ENCODE peak calls at places on chromosomes 2 and 18, in nine cellular contexts. M is activated CD8-positive, alpha-beta T cell treated with anti-CD3 and anti-CD28 coated beads for 36 hours; F is Peyer's patch; H is transverse colon; N is fibroblast of lung; P is DND-41; B is tibial nerve; E is heart left ventricle; V is pancreas. K is an unnamed sample.

GRCh38 chr2:36512705-36513104 is 85.3 kb downstream of the FEZ2 start:
- DNase-seq in M (no peak), F (no peak), H (no peak), N (no peak), P (no peak), B (no peak), E (no peak), V (no peak), K (no peak)

GRCh38 chr2:119638891-119639539 is 40.0 kb upstream of the TMEM177 start:
- DNase-seq in M (no peak), F (no peak), H (no peak), N (peak), P (no peak), B (no peak), E (no peak), V (no peak), K (no peak)

GRCh38 chr2:205058409-205058808 is 513.1 kb downstream of the PARD3B start:
- DNase-seq in M (no peak), F (no peak), H (no peak), N (peak), P (no peak), B (no peak), E (no peak), V (no peak), K (no peak)

GRCh38 chr2:72103690-72104089 is 44.0 kb downstream of the CYP26B1 start:
- DNase-seq in M (no peak), F (no peak), H (no peak), N (no peak), P (no peak), B (no peak), E (no peak), V (no peak), K (no peak)

GRCh38 chr2:79972661-79973060 is 331.9 kb downstream of the LRRTM1 start:
- DNase-seq in M (no peak), F (no peak), H (no peak), N (no peak), P (no peak), B (no peak), E (no peak), V (no peak), K (no peak)

GRCh38 chr18:28115149-28115550 is 61.8 kb downstream of the CDH2 start:
- DNase-seq in M (no peak), F (no peak), H (no peak), N (peak), P (no peak), B (no peak), E (no peak), V (no peak), K (peak)

GRCh38 chr18:43271593-43272432 is 5.5 kb downstream of the SYT4 start:
- DNase-seq in M (peak), F (no peak), H (no peak), N (peak), P (peak), B (no peak), E (no peak), V (no peak), K (peak)

GRCh38 chr2:134375935-134376334 is 122.1 kb downstream of the MGAT5 start:
- DNase-seq in M (no peak), F (no peak), H (peak), N (peak), P (no peak), B (peak), E (no peak), V (peak), K (peak)

GRCh38 chr2:197705143-197705911 is at the start of gene MARS2:
- DNase-seq in M (peak), F (peak), H (peak), N (peak), P (peak), B (peak), E (peak), V (peak), K (peak)

GRCh38 chr2:236663267-236663666 is 93.6 kb downstream of the ACKR3 start:
- DNase-seq in M (no peak), F (no peak), H (peak), N (peak), P (no peak), B (peak), E (peak), V (peak), K (no peak)

GRCh38 chr2:230319211-230319862 is 7.7 kb upstream of the SP140L start:
- DNase-seq in M (peak), F (no peak), H (peak), N (no peak), P (peak), B (no peak), E (no peak), V (no peak), K (no peak)

GRCh38 chr18:2881490-2882195 is 34.8 kb downstream of the EMILIN2 start:
- DNase-seq in M (peak), F (no peak), H (peak), N (peak), P (no peak), B (peak), E (peak), V (no peak), K (no peak)

GRCh38 chr2:21930224-21930623 is 806.5 kb downstream of the TDRD15 start:
- DNase-seq in M (no peak), F (no peak), H (no peak), N (no peak), P (no peak), B (no peak), E (no peak), V (no peak), K (no peak)

GRCh38 chr18:8744656-8745055 is 39.3 kb downstream of the MTCL1 start:
- DNase-seq in M (peak), F (no peak), H (no peak), N (no peak), P (peak), B (no peak), E (no peak), V (no peak), K (no peak)

GRCh38 chr18:5370332-5370731 is 74.8 kb upstream of the ZBTB14 start:
- DNase-seq in M (no peak), F (no peak), H (no peak), N (peak), P (no peak), B (no peak), E (no peak), V (no peak), K (no peak)

GRCh38 chr2:62467475-62468321 is 38.3 kb downstream of the TMEM17 start:
- DNase-seq in M (no peak), F (no peak), H (no peak), N (peak), P (no peak), B (peak), E (peak), V (no peak), K (no peak)

GRCh38 chr2:158756976-158757375 is 38.1 kb upstream of the DAPL1 start:
- DNase-seq in M (peak), F (no peak), H (no peak), N (no peak), P (no peak), B (no peak), E (no peak), V (no peak), K (no peak)

GRCh38 chr2:7670905-7671304 is 753.7 kb downstream of the RNF144A start:
- DNase-seq in M (no peak), F (no peak), H (no peak), N (no peak), P (no peak), B (no peak), E (no peak), V (no peak), K (no peak)

GRCh38 chr2:10457846-10458563 is 9.9 kb upstream of the ODC1 start:
- DNase-seq in M (no peak), F (no peak), H (no peak), N (peak), P (no peak), B (no peak), E (no peak), V (no peak), K (no peak)

GRCh38 chr2:3001595-3002184 is 375.9 kb downstream of the EIPR1 start:
- DNase-seq in M (no peak), F (no peak), H (no peak), N (no peak), P (no peak), B (no peak), E (no peak), V (peak), K (peak)

GRCh38 chr2:151945186-151945585 is 117.0 kb upstream of the ARL5A start:
- DNase-seq in M (no peak), F (no peak), H (no peak), N (no peak), P (no peak), B (no peak), E (no peak), V (no peak), K (no peak)

GRCh38 chr18:39421319-39421718 is 1855.7 kb upstream of the CELF4 start:
- DNase-seq in M (no peak), F (no peak), H (no peak), N (no peak), P (no peak), B (no peak), E (no peak), V (no peak), K (no peak)

GRCh38 chr2:5409925-5410360 is 282.2 kb upstream of the SOX11 start:
- DNase-seq in M (no peak), F (no peak), H (no peak), N (no peak), P (no peak), B (no peak), E (no peak), V (no peak), K (no peak)

GRCh38 chr2:139790807-139791206 is 1010.6 kb upstream of the NXPH2 start:
- DNase-seq in M (no peak), F (no peak), H (no peak), N (peak), P (no peak), B (no peak), E (no peak), V (no peak), K (no peak)

GRCh38 chr2:46262248-46262938 is 34.8 kb upstream of the EPAS1 start:
- DNase-seq in M (no peak), F (no peak), H (no peak), N (no peak), P (no peak), B (no peak), E (no peak), V (no peak), K (no peak)

GRCh38 chr2:12721571-12722444 is 5.1 kb downstream of the TRIB2 start:
- DNase-seq in M (peak), F (no peak), H (no peak), N (no peak), P (no peak), B (no peak), E (no peak), V (no peak), K (no peak)

GRCh38 chr18:77671456-77672167 is 422.0 kb downstream of the GALR1 start:
- DNase-seq in M (no peak), F (no peak), H (no peak), N (no peak), P (no peak), B (no peak), E (no peak), V (no peak), K (no peak)

GRCh38 chr2:173064231-173064805 is 11.3 kb upstream of the MAP3K20 start:
- DNase-seq in M (no peak), F (no peak), H (no peak), N (peak), P (no peak), B (no peak), E (no peak), V (no peak), K (no peak)

GRCh38 chr2:99697811-99698568 is 208.2 kb upstream of the REV1 start:
- DNase-seq in M (no peak), F (no peak), H (no peak), N (peak), P (no peak), B (no peak), E (peak), V (no peak), K (no peak)

GRCh38 chr2:227310756-227311110 is 14.3 kb upstream of the MFF start:
- DNase-seq in M (no peak), F (no peak), H (no peak), N (no peak), P (no peak), B (no peak), E (no peak), V (no peak), K (peak)

GRCh38 chr2:76194376-76194775 is 483.7 kb upstream of the GCFC2 start:
- DNase-seq in M (no peak), F (no peak), H (no peak), N (no peak), P (no peak), B (no peak), E (no peak), V (peak), K (no peak)

GRCh38 chr2:21155365-21156136 is 31.8 kb downstream of the TDRD15 start:
- DNase-seq in M (no peak), F (no peak), H (no peak), N (no peak), P (no peak), B (no peak), E (no peak), V (no peak), K (peak)

GRCh38 chr2:142140434-142140845 is 9.6 kb upstream of the LRP1B start:
- DNase-seq in M (no peak), F (no peak), H (no peak), N (peak), P (no peak), B (no peak), E (no peak), V (no peak), K (no peak)
- TF ChIP-seq CTCF in M (no peak), F (peak), H (peak), N (peak), P (peak), B (peak), E (peak), V (no peak), K (peak)

GRCh38 chr2:42073739-42074138 is 25.9 kb downstream of the PKDCC start:
- DNase-seq in M (no peak), F (no peak), H (no peak), N (peak), P (no peak), B (no peak), E (no peak), V (no peak), K (no peak)

GRCh38 chr2:42077343-42077742 is 29.5 kb downstream of the PKDCC start:
- DNase-seq in M (no peak), F (no peak), H (no peak), N (no peak), P (no peak), B (no peak), E (no peak), V (no peak), K (no peak)

GRCh38 chr2:42072349-42073118 is 24.7 kb downstream of the PKDCC start:
- DNase-seq in M (no peak), F (peak), H (peak), N (peak), P (no peak), B (peak), E (peak), V (no peak), K (no peak)

GRCh38 chr2:42076357-42076921 is 28.6 kb downstream of the PKDCC start:
- DNase-seq in M (no peak), F (no peak), H (no peak), N (no peak), P (no peak), B (no peak), E (no peak), V (no peak), K (peak)

DNA sequence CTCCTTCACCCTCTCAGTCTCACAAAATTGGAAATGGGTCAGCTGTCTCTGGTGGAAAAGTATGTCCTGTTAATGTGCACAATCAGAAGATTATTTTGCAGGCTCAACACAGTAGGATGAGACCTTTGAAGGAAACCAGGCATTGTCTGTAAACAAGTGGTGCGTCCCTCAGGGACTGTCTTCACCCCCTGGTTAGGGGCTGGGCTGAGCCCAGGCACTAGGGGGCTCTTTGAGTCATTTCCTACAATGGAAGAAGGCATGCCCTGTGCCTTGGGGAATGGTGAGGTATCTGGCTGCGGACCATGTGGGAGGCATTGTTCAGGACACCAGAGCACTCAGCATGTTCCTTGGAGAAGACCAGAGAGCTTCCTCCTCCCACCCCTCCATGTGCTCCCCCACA is 26.8 kb downstream of the PKDCC start:
- DNase-seq in M (no peak), F (no peak), H (no peak), N (no peak), P (no peak), B (no peak), E (no peak), V (no peak), K (no peak)
- TF ChIP-seq CTCF in M (no peak), F (no peak), H (no peak), N (no peak), P (peak), B (no peak), E (no peak), V (no peak), K (no peak)

DNA sequence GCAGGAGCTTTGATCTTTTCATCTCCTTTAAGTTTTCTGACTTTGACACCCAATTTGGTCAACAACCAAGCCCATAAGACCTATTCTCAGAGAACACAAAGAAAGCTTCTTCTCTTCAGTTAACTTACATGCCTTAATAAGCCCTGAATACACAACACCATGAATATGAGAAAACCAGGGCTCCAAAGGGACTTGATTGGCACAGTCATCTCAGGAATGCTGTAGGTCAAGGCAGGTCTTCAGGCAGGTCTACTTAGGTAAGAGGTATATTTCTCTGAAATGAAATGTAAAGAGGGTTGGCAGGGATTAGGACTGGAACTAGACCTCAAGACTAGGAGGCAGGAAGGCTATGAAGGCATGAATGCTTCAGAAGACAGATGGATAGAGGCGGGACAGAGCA is 24.4 kb upstream of the EIF2AK3 start:
- DNase-seq in M (no peak), F (no peak), H (no peak), N (no peak), P (no peak), B (no peak), E (no peak), V (no peak), K (no peak)
- TF ChIP-seq CTCF in M (no peak), F (no peak), H (no peak), N (no peak), P (no peak), B (no peak), E (no peak), V (no peak), K (no peak)

DNA sequence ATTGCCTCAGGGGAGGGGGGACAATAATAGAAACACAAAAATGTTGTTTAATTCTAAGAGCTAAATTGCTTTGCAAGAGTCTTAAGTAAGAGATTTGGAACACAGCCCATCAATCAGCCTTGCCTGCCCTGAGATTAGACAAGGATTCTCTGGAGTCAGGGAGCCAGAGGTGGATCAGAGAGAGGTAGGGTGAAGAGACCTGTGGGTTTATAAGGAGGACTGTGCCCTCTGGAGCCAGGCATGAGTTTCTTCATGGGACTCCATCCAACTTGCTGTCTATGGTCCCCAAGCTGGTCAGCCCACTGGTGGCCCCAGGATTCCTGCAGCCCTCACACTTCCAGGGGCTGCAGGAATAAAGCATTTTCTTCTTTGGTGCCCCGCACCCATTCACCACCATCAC is 139.3 kb downstream of the ALK start:
- DNase-seq in M (no peak), F (no peak), H (no peak), N (no peak), P (no peak), B (no peak), E (no peak), V (no peak), K (no peak)
- TF ChIP-seq CTCF in M (no peak), F (no peak), H (no peak), N (no peak), P (no peak), B (no peak), E (no peak), V (no peak), K (no peak)